ENCODE peak calls at places on chromosomes 6 and 20, in five cellular contexts. E is KBM-7; C is NCI-H2029; J is activated T-cell treated with anti-CD3 and anti-CD28 coated beads, Interleukin-2, amount 50 U/mL, for 72 hours; U is stimulated activated CD4-positive, alpha-beta T cell treated with anti-CD3 and anti-CD28 coated beads, TNF-alpha, amount 100 ng/mL, for 4 hours. H is an unnamed sample.

GRCh38 chr6:31128093-31128676 is 7.9 kb upstream of the CDSN start:
- DNase-seq in E (peak), C (peak), J (peak), U (peak), H (no peak)

GRCh38 chr20:58553166-58553696 is 38.0 kb upstream of the APCDD1L start:
- DNase-seq in E (no peak), C (no peak), J (no peak), U (no peak), H (no peak)

GRCh38 chr6:53011993-53012392 is 16.9 kb upstream of the GSTA4 start:
- DNase-seq in E (no peak), C (no peak), J (no peak), U (no peak), H (no peak)

GRCh38 chr6:36154286-36154685 is 24.0 kb downstream of the MAPK13 start:
- DNase-seq in E (no peak), C (no peak), J (no peak), U (no peak), H (no peak)

GRCh38 chr20:15235799-15236198 is 898.4 kb upstream of the FLRT3 start:
- DNase-seq in E (no peak), C (no peak), J (no peak), U (no peak), H (no peak)

GRCh38 chr6:125886914-125887313 is 69.7 kb upstream of the HINT3 start:
- DNase-seq in E (no peak), C (no peak), J (no peak), U (no peak), H (no peak)

GRCh38 chr6:1436334-1437306 is 47.2 kb downstream of the FOXF2 start:
- DNase-seq in E (peak), C (peak), J (peak), U (peak), H (peak)

GRCh38 chr6:112337209-112337638 is 9.9 kb upstream of the RFPL4B start:
- DNase-seq in E (peak), C (peak), J (no peak), U (no peak), H (no peak)

GRCh38 chr6:85569323-85569722 is 24.3 kb downstream of the SNX14 start:
- DNase-seq in E (no peak), C (no peak), J (no peak), U (no peak), H (no peak)

GRCh38 chr6:131917318-131917717 is 33.9 kb downstream of the CCN2 start:
- DNase-seq in E (peak), C (no peak), J (no peak), U (no peak), H (peak)

GRCh38 chr20:63756648-63756991 is 17.0 kb downstream of the SLC2A4RG start:
- DNase-seq in E (no peak), C (no peak), J (no peak), U (no peak), H (peak)

GRCh38 chr6:34152042-34152524 is 6.2 kb upstream of the GRM4 start:
- DNase-seq in E (no peak), C (no peak), J (no peak), U (no peak), H (no peak)